ENCODE peak calls at places on chromosomes 4 and X, in five cellular contexts. One of them, this sample, is unnamed.

GRCh38 chr4:76090241-76090691 is 15.8 kb downstream of the ART3 start:
- DNase-seq in aorta: peak; percentile 51
- DNase-seq in suprapubic skin: no peak
- DNase-seq in cardiac fibroblast: peak; percentile 81
- DNase-seq in CD8-positive, alpha-beta T cell: no peak
- DNase-seq in this sample: no peak

GRCh38 chr4:37188100-37188499 is 56.4 kb upstream of the NWD2 start:
- DNase-seq in cardiac fibroblast: no peak
- DNase-seq in CD8-positive, alpha-beta T cell: no peak
- DNase-seq in suprapubic skin: no peak
- DNase-seq in aorta: no peak
- DNase-seq in this sample: no peak

GRCh38 chrX:68183612-68184214 is 249.6 kb downstream of the OPHN1 start:
- DNase-seq in suprapubic skin: no peak
- DNase-seq in CD8-positive, alpha-beta T cell: no peak
- DNase-seq in aorta: no peak
- DNase-seq in cardiac fibroblast: peak; percentile 51
- DNase-seq in this sample: no peak

GRCh38 chrX:108516184-108516583 is 76.5 kb downstream of the COL4A5 start:
- DNase-seq in aorta: no peak
- DNase-seq in cardiac fibroblast: peak; percentile 73
- DNase-seq in suprapubic skin: no peak
- DNase-seq in CD8-positive, alpha-beta T cell: no peak
- DNase-seq in this sample: no peak

GRCh38 chr4:3868146-3868840 is 102.1 kb downstream of the ADRA2C start:
- DNase-seq in aorta: no peak
- DNase-seq in cardiac fibroblast: no peak
- DNase-seq in suprapubic skin: peak; percentile 53
- DNase-seq in CD8-positive, alpha-beta T cell: no peak
- DNase-seq in this sample: peak; percentile 51

GRCh38 chrX:7351946-7352345 is 204.0 kb upstream of the PUDP start:
- DNase-seq in aorta: no peak
- DNase-seq in cardiac fibroblast: no peak
- DNase-seq in CD8-positive, alpha-beta T cell: no peak
- DNase-seq in suprapubic skin: no peak
- DNase-seq in this sample: no peak

GRCh38 chr4:74682567-74683359 is 111.6 kb downstream of the BTC start:
- DNase-seq in suprapubic skin: no peak
- DNase-seq in cardiac fibroblast: peak; percentile 91
- DNase-seq in CD8-positive, alpha-beta T cell: no peak
- DNase-seq in aorta: peak; percentile 68
- DNase-seq in this sample: peak; percentile 70

GRCh38 chr4:2837904-2838496 is 5.6 kb upstream of the ADD1 start:
- DNase-seq in suprapubic skin: no peak
- DNase-seq in aorta: peak; percentile 82
- DNase-seq in CD8-positive, alpha-beta T cell: peak; percentile 84
- DNase-seq in cardiac fibroblast: peak; percentile 80
- DNase-seq in this sample: no peak

GRCh38 chr4:139951051-139951450 is 202.9 kb downstream of the MAML3 start:
- DNase-seq in aorta: peak; percentile 45
- DNase-seq in CD8-positive, alpha-beta T cell: no peak
- DNase-seq in cardiac fibroblast: peak; percentile 24
- DNase-seq in suprapubic skin: no peak
- DNase-seq in this sample: no peak

GRCh38 chrX:76253432-76253831 is 80.6 kb downstream of the PBDC1 start:
- DNase-seq in suprapubic skin: no peak
- DNase-seq in aorta: no peak
- DNase-seq in cardiac fibroblast: peak; percentile 42
- DNase-seq in CD8-positive, alpha-beta T cell: peak; percentile 65
- DNase-seq in this sample: no peak

GRCh38 chrX:10158279-10158939 is 1.6 kb downstream of the CLCN4 start:
- DNase-seq in suprapubic skin: no peak
- DNase-seq in CD8-positive, alpha-beta T cell: no peak
- DNase-seq in aorta: peak; percentile 61
- DNase-seq in cardiac fibroblast: no peak
- DNase-seq in this sample: no peak

GRCh38 chr4:15035152-15035551 is 32.9 kb downstream of the CPEB2 start:
- DNase-seq in cardiac fibroblast: peak; percentile 13
- DNase-seq in aorta: no peak
- DNase-seq in CD8-positive, alpha-beta T cell: no peak
- DNase-seq in suprapubic skin: no peak
- DNase-seq in this sample: no peak

GRCh38 chrX:109624022-109624421 is 950 bp downstream of the KCNE5 start:
- DNase-seq in suprapubic skin: no peak
- DNase-seq in aorta: no peak
- DNase-seq in cardiac fibroblast: no peak
- DNase-seq in CD8-positive, alpha-beta T cell: no peak
- DNase-seq in this sample: no peak

GRCh38 chrX:113400193-113400704 is 559.6 kb upstream of the AMOT start:
- DNase-seq in aorta: no peak
- DNase-seq in cardiac fibroblast: peak; percentile 41
- DNase-seq in suprapubic skin: no peak
- DNase-seq in CD8-positive, alpha-beta T cell: no peak
- DNase-seq in this sample: no peak

GRCh38 chr4:101230806-101231426 is 116.4 kb downstream of the PPP3CA start:
- DNase-seq in cardiac fibroblast: no peak
- DNase-seq in aorta: no peak
- DNase-seq in suprapubic skin: no peak
- DNase-seq in CD8-positive, alpha-beta T cell: no peak
- DNase-seq in this sample: no peak

GRCh38 chr4:16142598-16143295 is 58.9 kb upstream of the PROM1 start:
- DNase-seq in cardiac fibroblast: no peak
- DNase-seq in CD8-positive, alpha-beta T cell: no peak
- DNase-seq in aorta: no peak
- DNase-seq in suprapubic skin: no peak
- DNase-seq in this sample: no peak

GRCh38 chr4:26992657-26993361 is 132.2 kb downstream of the STIM2 start:
- DNase-seq in CD8-positive, alpha-beta T cell: no peak
- DNase-seq in aorta: no peak
- DNase-seq in cardiac fibroblast: peak; percentile 95
- DNase-seq in suprapubic skin: no peak
- DNase-seq in this sample: no peak

GRCh38 chr4:184833046-184833838 is 7.5 kb upstream of the ACSL1 start:
- DNase-seq in CD8-positive, alpha-beta T cell: no peak
- DNase-seq in aorta: no peak
- DNase-seq in cardiac fibroblast: no peak
- DNase-seq in suprapubic skin: no peak
- DNase-seq in this sample: no peak

GRCh38 chr4:185847352-185848078 is 35.5 kb upstream of the SORBS2 start:
- DNase-seq in suprapubic skin: no peak
- DNase-seq in cardiac fibroblast: peak; percentile 81
- DNase-seq in CD8-positive, alpha-beta T cell: no peak
- DNase-seq in aorta: no peak
- DNase-seq in this sample: peak; percentile 70

GRCh38 chr4:17785858-17786257 is 4.4 kb upstream of the FAM184B start:
- DNase-seq in suprapubic skin: no peak
- DNase-seq in aorta: no peak
- DNase-seq in CD8-positive, alpha-beta T cell: no peak
- DNase-seq in cardiac fibroblast: no peak
- DNase-seq in this sample: no peak

GRCh38 chr4:144799486-144799885 is 153.5 kb downstream of the HHIP start:
- DNase-seq in CD8-positive, alpha-beta T cell: no peak
- DNase-seq in cardiac fibroblast: no peak
- DNase-seq in aorta: no peak
- DNase-seq in suprapubic skin: no peak
- DNase-seq in this sample: no peak

DNA sequence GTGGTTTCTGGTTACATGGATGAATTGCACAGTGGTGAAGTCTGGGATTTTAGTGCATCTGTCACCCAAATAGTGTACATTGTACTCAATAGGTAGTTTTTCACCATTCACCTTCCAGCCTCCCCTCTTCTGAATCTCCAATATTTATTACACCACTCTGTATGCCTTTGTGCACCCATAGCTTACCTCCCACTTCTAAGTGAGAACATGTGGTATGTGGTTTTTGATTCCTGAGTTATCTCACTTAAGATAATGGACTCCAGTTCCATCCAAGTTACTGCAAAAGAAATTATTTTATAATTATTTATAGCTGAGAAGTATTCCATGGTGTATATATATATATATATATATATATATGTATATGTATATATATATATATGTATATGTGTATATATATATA is 155.8 kb downstream of the HHIP start:
- DNase-seq in aorta: no peak
- DNase-seq in CD8-positive, alpha-beta T cell: no peak
- DNase-seq in cardiac fibroblast: no peak
- DNase-seq in suprapubic skin: no peak
- DNase-seq in this sample: no peak
- H3K4me3 ChIP-seq in aorta: no peak overlapping the region
- H3K4me3 ChIP-seq in CD8-positive, alpha-beta T cell: no peak overlapping the region
- H3K4me3 ChIP-seq in cardiac fibroblast: no peak overlapping the region
- H3K4me3 ChIP-seq in suprapubic skin: no peak overlapping the region
- H3K4me3 ChIP-seq in this sample: no peak overlapping the region

DNA sequence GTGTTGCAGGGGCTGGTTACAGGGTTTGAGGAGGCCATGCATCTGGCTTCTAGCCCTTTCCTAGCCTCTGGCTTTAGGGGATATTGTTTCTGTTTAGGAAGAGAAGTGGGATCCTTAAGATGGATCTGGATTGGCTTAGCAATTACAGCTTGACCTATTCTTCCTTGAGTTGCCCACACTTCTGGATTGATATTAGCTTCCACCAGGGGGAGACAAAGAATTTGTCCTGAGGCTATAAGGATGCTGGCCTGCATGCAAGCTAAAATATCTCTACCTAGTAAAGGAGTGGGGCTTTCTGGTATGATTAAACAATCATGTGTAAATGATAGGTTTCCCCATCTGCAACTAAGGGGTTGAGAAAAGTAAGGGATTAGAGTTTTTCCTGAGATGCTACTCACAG is 117.2 kb downstream of the TEX13C start:
- DNase-seq in cardiac fibroblast: peak; percentile 0
- DNase-seq in suprapubic skin: no peak
- DNase-seq in CD8-positive, alpha-beta T cell: no peak
- DNase-seq in aorta: no peak
- DNase-seq in this sample: no peak
- H3K4me3 ChIP-seq in cardiac fibroblast: no peak overlapping the region
- H3K4me3 ChIP-seq in suprapubic skin: no peak overlapping the region
- H3K4me3 ChIP-seq in CD8-positive, alpha-beta T cell: no peak overlapping the region
- H3K4me3 ChIP-seq in aorta: no peak overlapping the region
- H3K4me3 ChIP-seq in this sample: no peak overlapping the region

GRCh38 chrX:48684134-48684533 is 535 bp downstream of the WAS start:
- DNase-seq in suprapubic skin: no peak
- DNase-seq in CD8-positive, alpha-beta T cell: no peak
- DNase-seq in cardiac fibroblast: no peak
- DNase-seq in aorta: no peak
- DNase-seq in this sample: no peak
- H3K4me3 ChIP-seq in suprapubic skin: peak overlapping the region; percentile 30
- H3K4me3 ChIP-seq in CD8-positive, alpha-beta T cell: peak overlapping the region; percentile 64
- H3K4me3 ChIP-seq in cardiac fibroblast: no peak overlapping the region
- H3K4me3 ChIP-seq in aorta: no peak overlapping the region
- H3K4me3 ChIP-seq in this sample: no peak overlapping the region

GRCh38 chr4:148447672-148448071 is 5.5 kb upstream of the NR3C2 start:
- DNase-seq in CD8-positive, alpha-beta T cell: no peak
- DNase-seq in aorta: no peak
- DNase-seq in cardiac fibroblast: no peak
- DNase-seq in suprapubic skin: no peak
- DNase-seq in this sample: no peak
- H3K4me3 ChIP-seq in CD8-positive, alpha-beta T cell: no peak overlapping the region
- H3K4me3 ChIP-seq in aorta: no peak overlapping the region
- H3K4me3 ChIP-seq in cardiac fibroblast: peak overlapping the region; percentile 24
- H3K4me3 ChIP-seq in suprapubic skin: peak overlapping the region; percentile 14
- H3K4me3 ChIP-seq in this sample: no peak overlapping the region

GRCh38 chr4:182126096-182126495 is 117.1 kb upstream of the TENM3 start:
- DNase-seq in suprapubic skin: no peak
- DNase-seq in aorta: no peak
- DNase-seq in CD8-positive, alpha-beta T cell: no peak
- DNase-seq in cardiac fibroblast: no peak
- DNase-seq in this sample: no peak
- H3K4me3 ChIP-seq in suprapubic skin: no peak overlapping the region
- H3K4me3 ChIP-seq in aorta: no peak overlapping the region
- H3K4me3 ChIP-seq in CD8-positive, alpha-beta T cell: no peak overlapping the region
- H3K4me3 ChIP-seq in cardiac fibroblast: no peak overlapping the region
- H3K4me3 ChIP-seq in this sample: no peak overlapping the region

GRCh38 chr4:25835384-25835783 is 27.4 kb downstream of the SEL1L3 start:
- DNase-seq in cardiac fibroblast: no peak
- DNase-seq in CD8-positive, alpha-beta T cell: no peak
- DNase-seq in aorta: no peak
- DNase-seq in suprapubic skin: no peak
- DNase-seq in this sample: no peak
- H3K4me3 ChIP-seq in cardiac fibroblast: no peak overlapping the region
- H3K4me3 ChIP-seq in CD8-positive, alpha-beta T cell: no peak overlapping the region
- H3K4me3 ChIP-seq in aorta: no peak overlapping the region
- H3K4me3 ChIP-seq in suprapubic skin: no peak overlapping the region
- H3K4me3 ChIP-seq in this sample: no peak overlapping the region

DNA sequence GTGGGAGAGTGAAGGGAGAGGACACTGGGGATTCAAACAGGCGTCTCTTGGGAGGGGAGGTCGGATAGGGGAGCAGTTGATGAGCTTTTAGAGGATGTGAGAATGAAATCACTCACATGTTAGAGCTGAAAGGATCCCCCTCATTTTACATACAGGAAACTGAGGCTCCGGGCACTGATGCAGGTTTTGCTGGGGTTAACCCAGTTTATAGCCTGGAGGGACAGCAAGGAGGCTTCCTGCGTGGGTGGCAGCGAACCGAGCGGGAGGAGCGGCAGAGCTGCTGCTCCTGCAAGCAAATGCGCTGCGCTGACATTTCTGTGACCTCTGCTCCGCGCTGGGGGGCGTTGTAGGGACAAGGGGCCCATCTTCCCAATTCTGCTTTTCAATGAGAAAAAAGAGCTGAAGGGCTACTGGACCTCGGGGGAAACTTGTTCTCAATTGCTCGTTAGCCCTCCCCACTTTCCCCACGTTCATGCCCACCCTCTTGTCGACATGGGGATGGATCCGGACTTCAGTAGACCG is 1.1 kb upstream of the NEUROG2 start:
- DNase-seq in cardiac fibroblast: no peak
- DNase-seq in aorta: no peak
- DNase-seq in suprapubic skin: no peak
- DNase-seq in CD8-positive, alpha-beta T cell: no peak
- DNase-seq in this sample: no peak
- H3K4me3 ChIP-seq in cardiac fibroblast: no peak overlapping the region
- H3K4me3 ChIP-seq in aorta: no peak overlapping the region
- H3K4me3 ChIP-seq in suprapubic skin: peak overlapping the region; percentile 64
- H3K4me3 ChIP-seq in CD8-positive, alpha-beta T cell: peak overlapping the region; percentile 27
- H3K4me3 ChIP-seq in this sample: no peak overlapping the region

GRCh38 chr4:111204807-111205206 is 581.9 kb upstream of the PITX2 start:
- DNase-seq in CD8-positive, alpha-beta T cell: no peak
- DNase-seq in cardiac fibroblast: no peak
- DNase-seq in aorta: no peak
- DNase-seq in suprapubic skin: no peak
- DNase-seq in this sample: no peak
- H3K4me3 ChIP-seq in CD8-positive, alpha-beta T cell: no peak overlapping the region
- H3K4me3 ChIP-seq in cardiac fibroblast: no peak overlapping the region
- H3K4me3 ChIP-seq in aorta: no peak overlapping the region
- H3K4me3 ChIP-seq in suprapubic skin: no peak overlapping the region
- H3K4me3 ChIP-seq in this sample: no peak overlapping the region

DNA sequence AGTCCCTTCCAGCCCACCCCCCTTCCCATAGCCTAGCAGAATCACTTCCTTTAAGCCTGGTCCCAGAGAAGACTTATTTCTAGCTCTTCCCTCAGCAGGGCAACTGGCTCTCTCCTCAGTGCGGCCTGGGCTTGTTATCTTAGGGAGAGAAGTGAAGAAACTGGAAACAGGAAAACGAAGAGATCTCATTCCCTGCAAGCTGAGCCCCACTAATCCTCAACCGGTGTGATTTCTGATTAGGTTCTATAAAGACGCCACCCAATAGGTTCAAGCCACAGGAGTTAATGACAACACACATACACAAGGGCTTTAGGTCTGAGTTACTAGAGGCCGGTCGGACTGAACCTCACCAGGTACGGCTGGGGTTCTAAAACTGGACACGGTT is 3.2 kb downstream of the GSX2 start:
- DNase-seq in cardiac fibroblast: peak; percentile 30
- DNase-seq in CD8-positive, alpha-beta T cell: no peak
- DNase-seq in suprapubic skin: no peak
- DNase-seq in aorta: no peak
- DNase-seq in this sample: no peak
- H3K4me3 ChIP-seq in cardiac fibroblast: no peak overlapping the region
- H3K4me3 ChIP-seq in CD8-positive, alpha-beta T cell: no peak overlapping the region
- H3K4me3 ChIP-seq in suprapubic skin: no peak overlapping the region
- H3K4me3 ChIP-seq in aorta: no peak overlapping the region
- H3K4me3 ChIP-seq in this sample: no peak overlapping the region

GRCh38 chr4:24210332-24210902 is 320.6 kb upstream of the PPARGC1A start:
- DNase-seq in suprapubic skin: peak; percentile 86
- DNase-seq in aorta: peak; percentile 67
- DNase-seq in cardiac fibroblast: peak; percentile 97
- DNase-seq in CD8-positive, alpha-beta T cell: no peak
- DNase-seq in this sample: peak; percentile 85
- H3K4me3 ChIP-seq in suprapubic skin: no peak overlapping the region
- H3K4me3 ChIP-seq in aorta: no peak overlapping the region
- H3K4me3 ChIP-seq in cardiac fibroblast: no peak overlapping the region
- H3K4me3 ChIP-seq in CD8-positive, alpha-beta T cell: no peak overlapping the region
- H3K4me3 ChIP-seq in this sample: no peak overlapping the region

This sample was measured in RWPE2.